ENCODE peak calls at places on chromosome 9, in six cellular contexts. Z is stomach, R is neural crest cell, J is Calu3, F is cardiac fibroblast, M is suprapubic skin. N is an unnamed sample.
A peak's percentile ranks its signal among the peaks of the same experiment; 100 is the strongest.

GRCh38 chr9:87516222-87516930 is 18.7 kb downstream of the DAPK1 start:
- DNase-seq in R (no peak), M (peak; percentile 74), J (peak; percentile 37), Z (peak; percentile 44), F (peak; percentile 72), N (no peak)

GRCh38 chr9:123406016-123406415 is 50.0 kb downstream of the CRB2 start:
- DNase-seq in M (no peak), F (no peak), R (no peak), Z (no peak), J (no peak), N (peak; percentile 17)

GRCh38 chr9:1053848-1054365 is 3.8 kb downstream of the DMRT2 start:
- DNase-seq in J (no peak), F (no peak), Z (no peak), R (no peak), M (no peak), N (no peak)

GRCh38 chr9:134860510-134860909 is 20.1 kb upstream of the FCN2 start:
- DNase-seq in J (no peak), R (no peak), M (no peak), Z (no peak), F (no peak), N (no peak)

GRCh38 chr9:14238518-14238917 is 75.4 kb downstream of the NFIB start:
- DNase-seq in F (peak; percentile 84), Z (no peak), J (peak; percentile 15), R (no peak), M (no peak), N (no peak)

GRCh38 chr9:34047864-34048729 is 590 bp downstream of the UBAP2 start:
- DNase-seq in R (peak; percentile 19), M (peak; percentile 75), Z (peak; percentile 37), F (peak; percentile 27), J (peak; percentile 24), N (no peak)

GRCh38 chr9:130284690-130285089 is 19.1 kb downstream of the HMCN2 start:
- DNase-seq in M (no peak), Z (no peak), J (no peak), R (no peak), F (no peak), N (peak; percentile 41)

GRCh38 chr9:35478871-35479270 is 11.0 kb upstream of the RUSC2 start:
- DNase-seq in R (no peak), Z (no peak), M (no peak), F (no peak), J (no peak), N (no peak)

GRCh38 chr9:134205636-134206316 is 41.4 kb upstream of the RNU6ATAC start:
- DNase-seq in Z (no peak), J (no peak), F (peak; percentile 88), R (no peak), M (peak; percentile 76), N (peak; percentile 15)

GRCh38 chr9:114202396-114202795 is 47.1 kb downstream of the COL27A1 start:
- DNase-seq in J (no peak), M (no peak), Z (no peak), F (no peak), R (no peak), N (no peak)

GRCh38 chr9:98860871-98861293 is 53.4 kb downstream of the GALNT12 start:
- DNase-seq in R (no peak), F (peak; percentile 91), M (peak; percentile 79), Z (peak; percentile 31), J (no peak), N (no peak)
- TF ChIP-seq CTCF in R (peak; percentile 15), F (peak; percentile 54), M (peak; percentile 20), Z (peak; percentile 45), J (no peak), N (peak; percentile 89)

GRCh38 chr9:93861736-93862358 is 93.3 kb downstream of the BARX1 start:
- DNase-seq in R (no peak), F (no peak), M (no peak), J (no peak), Z (no peak), N (no peak)
- TF ChIP-seq CTCF in R (no peak), F (no peak), M (no peak), J (no peak), Z (no peak), N (no peak)

DNA sequence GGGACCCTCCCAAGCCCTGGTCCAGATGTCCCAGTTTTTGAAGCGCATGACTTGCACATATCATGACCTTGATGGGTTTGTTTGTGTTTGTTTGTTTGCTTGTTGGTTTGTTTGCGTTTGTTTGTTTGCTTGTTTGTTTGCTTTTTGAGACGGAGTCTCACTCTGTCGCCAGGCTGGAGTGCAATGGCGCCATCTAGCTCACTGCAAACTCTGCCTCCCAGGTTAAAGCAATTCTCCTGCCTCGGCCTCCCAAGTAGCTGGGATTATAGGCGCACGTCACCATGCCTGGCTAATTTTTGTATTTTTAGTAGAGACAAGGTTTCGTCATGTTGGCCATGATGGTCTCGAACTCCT is 13.0 kb upstream of the UBAC1 start:
- DNase-seq in R (no peak), M (no peak), Z (no peak), J (no peak), F (no peak), N (no peak)
- TF ChIP-seq CTCF in R (no peak), M (no peak), Z (no peak), J (no peak), F (no peak), N (peak; percentile 25)

GRCh38 chr9:29212590-29213373 is 1639.5 kb upstream of the C9orf72 start:
- DNase-seq in Z (peak; percentile 50), J (peak; percentile 35), M (no peak), R (peak; percentile 29), F (no peak), N (no peak)
- TF ChIP-seq CTCF in Z (no peak), J (no peak), M (no peak), R (no peak), F (no peak), N (no peak)

GRCh38 chr9:72338631-72339030 is 26.4 kb downstream of the ZFAND5 start:
- DNase-seq in Z (no peak), M (no peak), J (no peak), R (no peak), F (no peak), N (no peak)

GRCh38 chr9:72332351-72332750 is 32.7 kb downstream of the ZFAND5 start:
- DNase-seq in J (no peak), R (no peak), F (no peak), M (no peak), Z (no peak), N (no peak)

GRCh38 chr9:72334658-72335337 is 30.2 kb downstream of the ZFAND5 start:
- DNase-seq in M (no peak), F (no peak), R (no peak), J (no peak), Z (no peak), N (no peak)

GRCh38 chr9:72337286-72337685 is 27.7 kb downstream of the ZFAND5 start:
- DNase-seq in Z (no peak), R (no peak), J (no peak), M (no peak), F (no peak), N (no peak)

DNA sequence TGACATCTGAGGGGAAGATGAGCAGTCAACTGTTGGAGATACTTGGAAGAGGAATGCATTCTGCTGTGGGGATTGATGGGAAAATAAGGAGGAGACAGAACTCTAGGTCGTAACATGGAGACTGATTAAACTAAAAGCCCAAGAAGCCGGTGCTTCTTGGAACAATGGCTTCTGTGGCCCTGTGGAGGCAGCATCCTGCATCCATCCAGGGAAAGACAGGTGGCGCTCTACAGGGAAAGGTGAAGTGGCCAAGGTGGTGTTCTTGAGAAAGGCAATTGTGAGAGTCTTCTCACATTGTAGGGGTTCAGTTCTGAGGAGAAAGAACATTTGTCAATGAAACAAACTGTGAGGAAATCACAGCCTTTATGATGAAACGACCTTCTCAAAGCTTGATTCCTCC is 31.2 kb downstream of the ZFAND5 start:
- DNase-seq in M (no peak), Z (no peak), F (no peak), J (no peak), R (no peak), N (no peak)
- TF ChIP-seq CTCF in M (no peak), Z (no peak), F (no peak), J (no peak), R (no peak), N (peak; percentile 24)

DNA sequence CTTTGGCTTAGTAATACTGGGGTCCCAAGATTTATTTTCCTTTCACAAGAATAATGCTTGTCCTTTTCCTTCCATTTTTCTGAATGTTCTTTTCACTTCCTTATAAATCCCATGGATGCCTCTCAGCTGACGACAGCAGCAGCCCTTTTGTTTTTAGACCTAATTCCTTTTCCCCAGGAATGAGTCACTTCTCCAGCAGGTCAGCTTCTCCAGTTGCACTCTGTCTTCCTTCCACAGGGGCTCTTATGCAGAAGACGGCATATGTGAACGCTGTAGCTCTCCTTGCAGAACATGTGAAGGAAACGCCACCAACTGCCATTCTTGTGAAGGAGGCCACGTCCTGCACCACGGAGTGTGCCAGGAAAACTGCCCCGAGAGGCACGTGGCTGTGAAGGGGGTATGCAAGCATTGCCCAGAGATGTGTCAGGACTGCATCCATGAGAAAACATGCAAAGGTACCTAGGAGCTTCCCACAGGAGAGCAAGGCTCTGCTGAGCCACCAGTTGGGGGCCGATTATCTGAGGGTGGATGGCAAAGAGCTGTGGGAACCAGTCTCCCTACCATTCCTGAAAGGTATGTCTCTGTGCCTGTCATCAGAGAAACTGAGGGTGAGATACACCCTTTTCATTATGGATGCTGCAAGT is 72.9 kb downstream of the RFK start:
- DNase-seq in Z (no peak), M (no peak), J (no peak), R (no peak), F (peak; percentile 83), N (no peak)
- TF ChIP-seq CTCF in Z (no peak), M (no peak), J (no peak), R (no peak), F (no peak), N (no peak)

GRCh38 chr9:72856985-72857631 is 95.7 kb downstream of the ALDH1A1 start:
- DNase-seq in M (no peak), J (peak; percentile 45), F (peak; percentile 86), Z (peak; percentile 29), R (peak; percentile 12), N (no peak)
- TF ChIP-seq CTCF in M (peak; percentile 39), J (no peak), F (peak; percentile 68), Z (peak; percentile 56), R (peak; percentile 76), N (peak; percentile 91)

GRCh38 chr9:77793909-77794308 is 145.8 kb upstream of the GNA14 start:
- DNase-seq in M (no peak), J (no peak), Z (no peak), R (no peak), F (peak; percentile 82), N (no peak)
- TF ChIP-seq CTCF in M (peak; percentile 9), J (no peak), Z (peak; percentile 10), R (peak; percentile 22), F (peak; percentile 40), N (peak; percentile 58)